ENCODE peak calls at places on chromosomes 16 and 17, in eight cellular contexts. One of them, this sample, is unnamed.

GRCh38 chr16:85662036-85662812 is 26.5 kb downstream of the GINS2 start:
- DNase-seq in IMR-90: no peak
- DNase-seq in mammary epithelial cell: no peak
- DNase-seq in CD4-positive, alpha-beta memory T cell: no peak
- DNase-seq in heart left ventricle: no peak
- DNase-seq in CD8-positive, alpha-beta T cell: no peak
- DNase-seq in cardiac muscle cell: no peak
- DNase-seq in heart right ventricle: no peak
- DNase-seq in this sample: no peak

GRCh38 chr16:1890024-1890700 is 18.2 kb upstream of the MEIOB start:
- DNase-seq in IMR-90: no peak
- DNase-seq in mammary epithelial cell: no peak
- DNase-seq in CD4-positive, alpha-beta memory T cell: no peak
- DNase-seq in heart left ventricle: no peak
- DNase-seq in CD8-positive, alpha-beta T cell: no peak
- DNase-seq in cardiac muscle cell: no peak
- DNase-seq in heart right ventricle: no peak
- DNase-seq in this sample: no peak

GRCh38 chr16:85173077-85173980 is 61.1 kb upstream of the CIBAR2 start:
- DNase-seq in IMR-90: peak; percentile 97
- DNase-seq in mammary epithelial cell: peak; percentile 91
- DNase-seq in CD4-positive, alpha-beta memory T cell: no peak
- DNase-seq in heart left ventricle: no peak
- DNase-seq in CD8-positive, alpha-beta T cell: peak; percentile 4
- DNase-seq in cardiac muscle cell: peak; percentile 52
- DNase-seq in heart right ventricle: no peak
- DNase-seq in this sample: no peak

GRCh38 chr17:38324732-38325131 is 19.0 kb downstream of the GPR179 start:
- DNase-seq in IMR-90: no peak
- DNase-seq in mammary epithelial cell: no peak
- DNase-seq in CD4-positive, alpha-beta memory T cell: no peak
- DNase-seq in heart left ventricle: no peak
- DNase-seq in CD8-positive, alpha-beta T cell: no peak
- DNase-seq in cardiac muscle cell: no peak
- DNase-seq in heart right ventricle: no peak
- DNase-seq in this sample: no peak

GRCh38 chr17:75614006-75614405 is 19.2 kb upstream of the SMIM5 start:
- DNase-seq in IMR-90: no peak
- DNase-seq in mammary epithelial cell: no peak
- DNase-seq in CD4-positive, alpha-beta memory T cell: no peak
- DNase-seq in heart left ventricle: no peak
- DNase-seq in CD8-positive, alpha-beta T cell: no peak
- DNase-seq in cardiac muscle cell: no peak
- DNase-seq in heart right ventricle: no peak
- DNase-seq in this sample: no peak

GRCh38 chr17:4972752-4973151 is 5.1 kb upstream of the SPAG7 start:
- DNase-seq in IMR-90: no peak
- DNase-seq in mammary epithelial cell: no peak
- DNase-seq in CD4-positive, alpha-beta memory T cell: no peak
- DNase-seq in heart left ventricle: no peak
- DNase-seq in CD8-positive, alpha-beta T cell: no peak
- DNase-seq in cardiac muscle cell: no peak
- DNase-seq in heart right ventricle: no peak
- DNase-seq in this sample: no peak

GRCh38 chr16:67283039-67283825 is 3.9 kb downstream of the PLEKHG4 start:
- DNase-seq in IMR-90: peak; percentile 44
- DNase-seq in mammary epithelial cell: no peak
- DNase-seq in CD4-positive, alpha-beta memory T cell: no peak
- DNase-seq in heart left ventricle: no peak
- DNase-seq in CD8-positive, alpha-beta T cell: no peak
- DNase-seq in cardiac muscle cell: no peak
- DNase-seq in heart right ventricle: no peak
- DNase-seq in this sample: no peak

GRCh38 chr17:71168083-71168741 is 952.6 kb upstream of the SOX9 start:
- DNase-seq in IMR-90: no peak
- DNase-seq in mammary epithelial cell: no peak
- DNase-seq in CD4-positive, alpha-beta memory T cell: no peak
- DNase-seq in heart left ventricle: no peak
- DNase-seq in CD8-positive, alpha-beta T cell: no peak
- DNase-seq in cardiac muscle cell: peak; percentile 12
- DNase-seq in heart right ventricle: no peak
- DNase-seq in this sample: no peak

GRCh38 chr17:59361386-59361785 is 29.9 kb downstream of the YPEL2 start:
- DNase-seq in IMR-90: peak; percentile 81
- DNase-seq in mammary epithelial cell: peak; percentile 86
- DNase-seq in CD4-positive, alpha-beta memory T cell: no peak
- DNase-seq in heart left ventricle: no peak
- DNase-seq in CD8-positive, alpha-beta T cell: no peak
- DNase-seq in cardiac muscle cell: no peak
- DNase-seq in heart right ventricle: no peak
- DNase-seq in this sample: no peak

GRCh38 chr17:79341816-79342215 is 267.2 kb downstream of the ENGASE start:
- DNase-seq in IMR-90: no peak
- DNase-seq in mammary epithelial cell: no peak
- DNase-seq in CD4-positive, alpha-beta memory T cell: no peak
- DNase-seq in heart left ventricle: no peak
- DNase-seq in CD8-positive, alpha-beta T cell: no peak
- DNase-seq in cardiac muscle cell: no peak
- DNase-seq in heart right ventricle: no peak
- DNase-seq in this sample: no peak

GRCh38 chr17:42112552-42113176 is at the start of gene DHX58:
- DNase-seq in IMR-90: peak; percentile 80
- DNase-seq in mammary epithelial cell: peak; percentile 80
- DNase-seq in CD4-positive, alpha-beta memory T cell: peak; percentile 85
- DNase-seq in heart left ventricle: peak; percentile 82
- DNase-seq in CD8-positive, alpha-beta T cell: peak; percentile 83
- DNase-seq in cardiac muscle cell: no peak
- DNase-seq in heart right ventricle: peak; percentile 56
- DNase-seq in this sample: peak; percentile 76

GRCh38 chr17:64448665-64449512 is at the start of gene MILR1:
- DNase-seq in IMR-90: peak; percentile 65
- DNase-seq in mammary epithelial cell: peak; percentile 72
- DNase-seq in CD4-positive, alpha-beta memory T cell: no peak
- DNase-seq in heart left ventricle: peak; percentile 33
- DNase-seq in CD8-positive, alpha-beta T cell: no peak
- DNase-seq in cardiac muscle cell: no peak
- DNase-seq in heart right ventricle: no peak
- DNase-seq in this sample: no peak

GRCh38 chr16:3945751-3946603 is 65.5 kb upstream of the CREBBP start:
- DNase-seq in IMR-90: peak; percentile 99
- DNase-seq in mammary epithelial cell: peak; percentile 79
- DNase-seq in CD4-positive, alpha-beta memory T cell: no peak
- DNase-seq in heart left ventricle: no peak
- DNase-seq in CD8-positive, alpha-beta T cell: no peak
- DNase-seq in cardiac muscle cell: peak; percentile 69
- DNase-seq in heart right ventricle: no peak
- DNase-seq in this sample: no peak

GRCh38 chr16:52569296-52569695 is 22.4 kb upstream of the TOX3 start:
- DNase-seq in IMR-90: no peak
- DNase-seq in mammary epithelial cell: no peak
- DNase-seq in CD4-positive, alpha-beta memory T cell: no peak
- DNase-seq in heart left ventricle: no peak
- DNase-seq in CD8-positive, alpha-beta T cell: no peak
- DNase-seq in cardiac muscle cell: no peak
- DNase-seq in heart right ventricle: no peak
- DNase-seq in this sample: no peak

DNA sequence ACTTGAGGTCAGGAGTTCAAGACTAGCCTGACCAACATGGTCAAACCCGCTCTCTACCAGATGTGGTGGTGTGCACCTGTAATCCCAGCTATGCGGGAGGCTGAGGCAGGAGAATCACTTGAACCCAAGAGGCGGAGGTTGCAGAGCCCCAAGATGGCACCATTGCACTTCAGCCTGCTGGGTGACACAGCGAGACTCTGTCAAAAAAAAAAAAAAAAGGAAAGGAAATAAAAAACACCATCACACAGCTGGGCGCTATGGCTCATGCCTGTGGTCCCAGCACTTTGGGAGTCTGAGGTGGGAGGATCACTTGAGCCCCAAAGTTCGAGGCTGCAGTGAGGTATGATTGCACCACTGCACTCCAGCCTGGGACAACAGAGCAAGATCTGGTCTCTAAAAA is 13.3 kb upstream of the SBK1 start:
- DNase-seq in IMR-90: no peak
- DNase-seq in mammary epithelial cell: no peak
- DNase-seq in CD4-positive, alpha-beta memory T cell: no peak
- DNase-seq in heart left ventricle: no peak
- DNase-seq in CD8-positive, alpha-beta T cell: no peak
- DNase-seq in cardiac muscle cell: no peak
- DNase-seq in heart right ventricle: no peak
- DNase-seq in this sample: peak; percentile 46
- H3K27ac ChIP-seq in IMR-90: no peak overlapping the region
- H3K27ac ChIP-seq in mammary epithelial cell: no peak overlapping the region
- H3K27ac ChIP-seq in CD4-positive, alpha-beta memory T cell: no peak overlapping the region
- H3K27ac ChIP-seq in heart left ventricle: no peak overlapping the region
- H3K27ac ChIP-seq in CD8-positive, alpha-beta T cell: no peak overlapping the region
- H3K27ac ChIP-seq in cardiac muscle cell: no peak overlapping the region
- H3K27ac ChIP-seq in heart right ventricle: no peak overlapping the region
- H3K27ac ChIP-seq in this sample: no peak overlapping the region

DNA sequence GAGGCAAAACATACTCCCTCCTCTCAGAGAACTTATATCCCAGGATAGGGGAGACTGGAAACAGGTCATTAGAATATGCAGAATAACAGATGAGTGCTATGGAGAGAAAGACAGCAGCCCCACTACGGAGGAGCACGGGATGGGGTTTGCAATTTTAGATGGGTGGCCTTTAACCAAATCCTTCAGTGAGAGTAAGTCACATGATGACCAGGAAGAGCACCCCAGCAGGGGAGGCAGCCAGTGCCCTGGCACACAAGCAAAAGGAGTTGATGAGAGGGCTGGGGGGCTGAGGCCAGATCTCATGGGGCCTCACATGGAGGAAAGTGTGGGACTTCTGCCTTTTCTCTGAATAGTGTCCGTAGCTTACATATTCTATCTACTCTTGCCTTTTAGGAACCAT is 43.0 kb upstream of the SEC14L1 start:
- DNase-seq in IMR-90: no peak
- DNase-seq in mammary epithelial cell: no peak
- DNase-seq in CD4-positive, alpha-beta memory T cell: no peak
- DNase-seq in heart left ventricle: no peak
- DNase-seq in CD8-positive, alpha-beta T cell: no peak
- DNase-seq in cardiac muscle cell: no peak
- DNase-seq in heart right ventricle: no peak
- DNase-seq in this sample: no peak
- H3K36me3 ChIP-seq in IMR-90: peaks cover 18% of the 10 kb centered on the region
- H3K36me3 ChIP-seq in mammary epithelial cell: peaks cover 18% of the 10 kb centered on the region
- H3K36me3 ChIP-seq in CD4-positive, alpha-beta memory T cell: peaks cover 18% of the 10 kb centered on the region
- H3K36me3 ChIP-seq in heart left ventricle: peaks cover 32% of the 10 kb centered on the region
- H3K36me3 ChIP-seq in CD8-positive, alpha-beta T cell: peaks cover 18% of the 10 kb centered on the region
- H3K36me3 ChIP-seq in cardiac muscle cell: peaks cover 6% of the 10 kb centered on the region
- H3K36me3 ChIP-seq in heart right ventricle: peaks cover 30% of the 10 kb centered on the region
- H3K36me3 ChIP-seq in this sample: peaks cover 23% of the 10 kb centered on the region

GRCh38 chr17:28571255-28572122 is at the start of gene PIGS:
- DNase-seq in IMR-90: peak; percentile 87
- DNase-seq in mammary epithelial cell: peak; percentile 87
- DNase-seq in CD4-positive, alpha-beta memory T cell: peak; percentile 87
- DNase-seq in heart left ventricle: peak; percentile 96
- DNase-seq in CD8-positive, alpha-beta T cell: peak; percentile 88
- DNase-seq in cardiac muscle cell: peak; percentile 97
- DNase-seq in heart right ventricle: peak; percentile 96
- DNase-seq in this sample: peak; percentile 93

GRCh38 chr17:28570716-28571254 is 539 bp downstream of the PIGS start:
- DNase-seq in IMR-90: no peak
- DNase-seq in mammary epithelial cell: no peak
- DNase-seq in CD4-positive, alpha-beta memory T cell: peak; percentile 48
- DNase-seq in heart left ventricle: no peak
- DNase-seq in CD8-positive, alpha-beta T cell: peak; percentile 56
- DNase-seq in cardiac muscle cell: peak; percentile 44
- DNase-seq in heart right ventricle: peak; percentile 19
- DNase-seq in this sample: peak; percentile 43

GRCh38 chr17:28573521-28573920 is 2.2 kb upstream of the PIGS start:
- DNase-seq in IMR-90: no peak
- DNase-seq in mammary epithelial cell: no peak
- DNase-seq in CD4-positive, alpha-beta memory T cell: no peak
- DNase-seq in heart left ventricle: no peak
- DNase-seq in CD8-positive, alpha-beta T cell: no peak
- DNase-seq in cardiac muscle cell: no peak
- DNase-seq in heart right ventricle: no peak
- DNase-seq in this sample: no peak

GRCh38 chr17:28573966-28574480 is 2.7 kb downstream of the ALDOC start:
- DNase-seq in IMR-90: no peak
- DNase-seq in mammary epithelial cell: no peak
- DNase-seq in CD4-positive, alpha-beta memory T cell: no peak
- DNase-seq in heart left ventricle: no peak
- DNase-seq in CD8-positive, alpha-beta T cell: no peak
- DNase-seq in cardiac muscle cell: no peak
- DNase-seq in heart right ventricle: no peak
- DNase-seq in this sample: no peak

DNA sequence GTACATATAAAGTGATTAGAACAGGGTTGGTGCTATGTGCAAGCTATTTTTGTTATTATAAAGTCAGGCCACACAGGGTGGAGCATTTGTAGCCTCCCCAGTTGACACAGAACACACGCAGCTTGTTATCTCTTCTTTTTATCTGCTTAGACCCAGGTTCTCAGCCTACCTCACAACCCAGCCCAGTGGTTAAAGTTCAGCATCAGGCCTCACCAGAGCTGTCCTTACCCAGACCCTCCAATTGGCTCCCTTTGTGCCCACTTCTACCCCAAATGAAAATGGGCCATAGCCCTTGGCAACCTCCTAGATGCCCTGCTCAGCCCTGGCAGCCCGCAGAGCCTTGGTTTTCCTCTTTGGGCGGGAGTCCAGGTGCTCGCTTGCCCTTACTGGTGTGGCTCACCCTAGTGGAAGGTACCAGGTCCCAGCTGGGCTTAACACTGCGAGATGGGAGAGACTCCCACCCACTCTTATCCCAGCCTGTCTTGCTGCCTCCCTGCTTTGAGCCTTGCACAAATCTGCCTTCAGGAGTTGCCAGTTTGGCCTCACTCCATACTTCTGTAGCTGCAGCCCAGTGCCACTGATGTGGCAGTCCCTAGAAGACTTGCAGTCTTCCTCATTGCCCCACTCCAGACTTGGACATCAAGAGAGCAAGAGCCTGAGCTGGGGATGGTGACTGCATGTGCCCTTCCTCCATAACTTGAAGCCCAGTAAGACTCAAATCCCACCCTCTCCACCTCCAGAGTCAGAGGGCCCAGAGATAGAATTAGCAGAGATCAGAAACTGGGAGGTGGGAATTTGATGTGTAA is 1.2 kb upstream of the PIGS start:
- DNase-seq in IMR-90: no peak
- DNase-seq in mammary epithelial cell: no peak
- DNase-seq in CD4-positive, alpha-beta memory T cell: peak; percentile 27
- DNase-seq in heart left ventricle: no peak
- DNase-seq in CD8-positive, alpha-beta T cell: no peak
- DNase-seq in cardiac muscle cell: no peak
- DNase-seq in heart right ventricle: peak; percentile 20
- DNase-seq in this sample: no peak
- H3K27ac ChIP-seq in IMR-90: no peak overlapping the region
- H3K27ac ChIP-seq in mammary epithelial cell: no peak overlapping the region
- H3K27ac ChIP-seq in CD4-positive, alpha-beta memory T cell: peak overlapping the region; percentile 79
- H3K27ac ChIP-seq in heart left ventricle: no peak overlapping the region
- H3K27ac ChIP-seq in CD8-positive, alpha-beta T cell: peak overlapping the region; percentile 69
- H3K27ac ChIP-seq in cardiac muscle cell: no peak overlapping the region
- H3K27ac ChIP-seq in heart right ventricle: peak overlapping the region; percentile 91
- H3K27ac ChIP-seq in this sample: peak overlapping the region; percentile 78

DNA sequence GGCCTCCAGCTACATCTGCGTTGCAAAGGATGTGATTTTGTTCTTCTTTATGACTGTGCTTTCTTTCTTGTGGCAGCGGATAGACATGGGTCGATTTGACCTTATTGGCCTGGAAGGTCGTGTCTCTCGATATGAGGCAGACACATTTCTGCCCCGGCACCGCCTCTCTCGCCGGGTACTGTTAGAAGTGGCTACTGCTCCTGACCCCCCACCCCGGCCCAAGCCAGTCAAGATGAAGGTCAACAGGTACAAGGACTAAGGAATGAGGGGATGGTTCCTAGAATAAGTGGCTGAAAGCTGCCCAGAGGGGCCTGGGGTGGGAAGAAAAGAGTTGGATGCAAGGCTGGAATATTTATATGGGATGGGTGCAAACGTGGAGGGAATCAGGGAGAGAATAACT is 21.1 kb downstream of the SRCAP start:
- DNase-seq in IMR-90: no peak
- DNase-seq in mammary epithelial cell: no peak
- DNase-seq in CD4-positive, alpha-beta memory T cell: no peak
- DNase-seq in heart left ventricle: no peak
- DNase-seq in CD8-positive, alpha-beta T cell: no peak
- DNase-seq in cardiac muscle cell: no peak
- DNase-seq in heart right ventricle: no peak
- DNase-seq in this sample: no peak
- H3K36me3 ChIP-seq in IMR-90: peaks cover 74% of the 10 kb centered on the region
- H3K36me3 ChIP-seq in mammary epithelial cell: peaks cover 66% of the 10 kb centered on the region
- H3K36me3 ChIP-seq in CD4-positive, alpha-beta memory T cell: peaks cover 70% of the 10 kb centered on the region
- H3K36me3 ChIP-seq in heart left ventricle: peaks cover 100% of the 10 kb centered on the region
- H3K36me3 ChIP-seq in CD8-positive, alpha-beta T cell: peaks cover 73% of the 10 kb centered on the region
- H3K36me3 ChIP-seq in cardiac muscle cell: peaks cover 63% of the 10 kb centered on the region
- H3K36me3 ChIP-seq in heart right ventricle: peaks cover 100% of the 10 kb centered on the region
- H3K36me3 ChIP-seq in this sample: peaks cover 82% of the 10 kb centered on the region

This sample was measured in CD8-positive, alpha-beta memory T cell.